ENCODE peak calls at places on chromosomes 7 and 10, in six cellular contexts. E, K, M, W, F and J are unnamed samples.

GRCh38 chr10:114023198-114023597 is 20.5 kb upstream of the ADRB1 start:
- DNase-seq in F (no peak), M (no peak), W (no peak), K (no peak), E (no peak), J (peak; percentile 37)

GRCh38 chr7:64733550-64734240 is 60.5 kb upstream of the ZNF138 start:
- DNase-seq in W (no peak), F (no peak), M (no peak), K (no peak), E (no peak), J (no peak)

GRCh38 chr7:142898377-142899235 is 13.1 kb upstream of the TRPV6 start:
- DNase-seq in K (no peak), F (no peak), W (no peak), E (no peak), M (no peak), J (no peak)

GRCh38 chr7:79504607-79505389 is 51.3 kb upstream of the MAGI2 start:
- DNase-seq in M (no peak), E (no peak), K (no peak), W (no peak), F (no peak), J (no peak)

GRCh38 chr10:73459683-73460314 is 26.4 kb upstream of the MSS51 start:
- DNase-seq in W (no peak), E (no peak), M (no peak), K (no peak), F (no peak), J (no peak)

GRCh38 chr10:5184987-5185386 is at the start of gene AKR1C8:
- DNase-seq in F (no peak), M (no peak), E (no peak), K (no peak), W (no peak), J (no peak)

GRCh38 chr7:9264395-9264794 is 831.0 kb downstream of the NXPH1 start:
- DNase-seq in F (no peak), E (no peak), W (no peak), M (no peak), K (no peak), J (no peak)

GRCh38 chr7:50229964-50230363 is 74.6 kb upstream of the IKZF1 start:
- DNase-seq in F (no peak), W (no peak), K (no peak), M (peak; percentile 68), E (no peak), J (no peak)

GRCh38 chr7:32532716-32533115 is 37.4 kb downstream of the AVL9 start:
- DNase-seq in W (no peak), F (no peak), E (no peak), M (no peak), K (no peak), J (no peak)

GRCh38 chr7:104328308-104328969 is at the start of gene LHFPL3:
- DNase-seq in E (no peak), K (peak; percentile 4), M (no peak), W (peak; percentile 18), F (no peak), J (no peak)

GRCh38 chr10:72812415-72812797 is 81.1 kb upstream of the OIT3 start:
- DNase-seq in K (no peak), E (no peak), M (no peak), F (no peak), W (no peak), J (no peak)

GRCh38 chr7:17233643-17234397 is 64.6 kb upstream of the AHR start:
- DNase-seq in F (peak; percentile 9), W (no peak), K (peak; percentile 35), E (no peak), M (no peak), J (no peak)

GRCh38 chr7:46960974-46961373 is 620.9 kb downstream of the TNS3 start:
- DNase-seq in M (no peak), F (no peak), W (no peak), K (no peak), E (no peak), J (no peak)

GRCh38 chr7:48087349-48087748 is 1.7 kb upstream of the UPP1 start:
- DNase-seq in M (peak; percentile 36), K (peak; percentile 36), F (no peak), W (no peak), E (no peak), J (no peak)

GRCh38 chr10:58952747-58953466 is 223.5 kb upstream of the PHYHIPL start:
- DNase-seq in K (no peak), E (no peak), W (peak; percentile 65), F (no peak), M (peak; percentile 31), J (peak; percentile 44)

GRCh38 chr7:155463114-155463811 is 5.3 kb downstream of the EN2 start:
- DNase-seq in M (no peak), F (no peak), K (no peak), E (no peak), W (no peak), J (no peak)